ENCODE peak calls at places on chromosomes 5 and 9, in eight cellular contexts. U is IMR-90, O is Peyer's patch, T is psoas muscle, N is tibial artery, B is pancreas, J is hepatocyte, M is astrocyte. D is an unnamed sample.
A peak's percentile ranks its signal among the peaks of the same experiment; 100 is the strongest.

GRCh38 chr5:6722015-6722414 is 8.8 kb downstream of the TENT4A start:
- DNase-seq in U (peak; percentile 23), O (no peak), T (no peak), N (peak; percentile 21), B (no peak), J (no peak), M (no peak), D (peak; percentile 71)

GRCh38 chr9:91163773-91164471 is 197.8 kb downstream of the AUH start:
- DNase-seq in U (no peak), O (peak; percentile 82), T (no peak), N (no peak), B (no peak), J (no peak), M (no peak), D (peak; percentile 71)

GRCh38 chr5:40871177-40871576 is 30.0 kb downstream of the CARD6 start:
- DNase-seq in U (peak; percentile 13), O (no peak), T (no peak), N (no peak), B (no peak), J (no peak), M (no peak), D (no peak)

GRCh38 chr5:137217599-137218200 is 281.4 kb downstream of the SPOCK1 start:
- DNase-seq in U (peak; percentile 12), O (no peak), T (no peak), N (no peak), B (no peak), J (no peak), M (peak; percentile 93), D (peak; percentile 1)

GRCh38 chr5:153504726-153505125 is 14.3 kb downstream of the GRIA1 start:
- DNase-seq in U (no peak), O (no peak), T (no peak), N (no peak), B (no peak), J (no peak), M (no peak), D (no peak)

GRCh38 chr5:136036991-136037705 is 8.4 kb downstream of the TGFBI start:
- DNase-seq in U (peak; percentile 53), O (peak; percentile 31), T (peak; percentile 70), N (peak; percentile 44), B (no peak), J (no peak), M (peak; percentile 93), D (no peak)

GRCh38 chr9:16191691-16192402 is 639.0 kb downstream of the CCDC171 start:
- DNase-seq in U (peak; percentile 87), O (peak; percentile 20), T (peak; percentile 88), N (peak; percentile 80), B (peak; percentile 57), J (peak; percentile 90), M (peak; percentile 96), D (peak; percentile 78)

GRCh38 chr9:4596165-4596922 is 65.8 kb upstream of the PLPP6 start:
- DNase-seq in U (no peak), O (peak; percentile 55), T (no peak), N (no peak), B (no peak), J (no peak), M (no peak), D (no peak)

GRCh38 chr5:115321309-115321708 is 24.9 kb upstream of the CCDC112 start:
- DNase-seq in U (peak; percentile 23), O (no peak), T (no peak), N (no peak), B (no peak), J (no peak), M (peak; percentile 75), D (no peak)

GRCh38 chr5:141001854-141002666 is 35.8 kb downstream of the PCDHAC2 start:
- DNase-seq in U (no peak), O (no peak), T (no peak), N (no peak), B (peak; percentile 8), J (peak; percentile 76), M (no peak), D (no peak)

GRCh38 chr9:35164711-35165110 is 2.9 kb downstream of the UNC13B start:
- DNase-seq in U (peak; percentile 58), O (no peak), T (no peak), N (no peak), B (no peak), J (no peak), M (peak; percentile 79), D (no peak)

GRCh38 chr5:6307304-6307703 is 71.0 kb downstream of the MED10 start:
- DNase-seq in U (no peak), O (no peak), T (no peak), N (no peak), B (peak; percentile 58), J (no peak), M (no peak), D (no peak)

GRCh38 chr9:129109504-129109903 is 1.1 kb downstream of the CRAT start:
- DNase-seq in U (no peak), O (no peak), T (peak; percentile 80), N (peak; percentile 65), B (peak; percentile 50), J (peak; percentile 37), M (no peak), D (no peak)
- H3K4me3 ChIP-seq in U (no peak overlapping the region), O (peak overlapping the region; percentile 91), T (peak overlapping the region; percentile 83), N (peak overlapping the region; percentile 84), B (peak overlapping the region; percentile 67), J (no peak overlapping the region), M (no peak overlapping the region), D (peak overlapping the region; percentile 99)

GRCh38 chr9:127199001-127199791 is 65.4 kb upstream of the GARNL3 start:
- DNase-seq in U (peak; percentile 82), O (peak; percentile 76), T (peak; percentile 88), N (peak; percentile 83), B (peak; percentile 77), J (peak; percentile 88), M (peak; percentile 39), D (no peak)
- TF ChIP-seq CTCF in U (peak; percentile 95), O (peak; percentile 85), T (peak; percentile 90), N (peak; percentile 88), B (peak; percentile 59), J (peak; percentile 86), M (peak; percentile 87), D (peak; percentile 93)

DNA sequence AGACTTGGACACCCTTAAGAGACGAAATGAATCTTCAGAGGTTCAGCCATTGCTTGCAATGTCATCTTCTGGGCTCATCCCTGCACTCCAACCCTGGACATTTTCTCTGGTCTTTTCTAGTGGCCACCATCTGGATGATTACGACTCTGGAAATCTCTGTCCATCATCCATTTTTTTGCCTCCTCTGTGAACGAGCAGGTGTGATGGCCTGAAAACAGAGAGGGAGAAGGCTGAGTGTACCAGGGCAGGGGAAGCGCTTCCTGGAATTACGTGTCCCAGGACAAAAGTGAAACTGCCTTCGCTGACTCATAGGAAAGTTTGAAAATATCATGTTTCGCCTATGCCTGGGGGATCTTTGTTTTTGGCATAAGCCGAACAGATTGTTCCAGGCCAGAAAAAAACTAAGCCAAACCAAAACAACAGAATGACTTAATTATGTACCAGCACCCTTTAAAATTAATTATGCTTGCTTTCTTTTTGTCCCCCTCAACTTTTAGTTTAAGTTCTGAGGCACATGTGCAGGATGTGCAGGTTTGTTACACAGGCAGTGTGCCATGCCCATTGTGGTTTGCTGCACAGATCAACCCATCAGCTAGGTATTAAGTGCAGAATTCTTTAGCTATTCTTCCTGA is 31.9 kb downstream of the ANKRD33B start:
- DNase-seq in U (peak; percentile 92), O (no peak), T (no peak), N (peak; percentile 51), B (peak; percentile 15), J (peak; percentile 69), M (peak; percentile 86), D (no peak)
- H3K27ac ChIP-seq in U (peak overlapping the region; percentile 45), O (peak overlapping the region; percentile 23), T (peak overlapping the region; percentile 91), N (peak overlapping the region; percentile 8), B (peak overlapping the region; percentile 65), J (peak overlapping the region; percentile 67), M (peak overlapping the region; percentile 66), D (peak overlapping the region; percentile 72)

GRCh38 chr9:713046-713445 is 128.5 kb upstream of the DMRT1 start:
- DNase-seq in U (no peak), O (no peak), T (no peak), N (no peak), B (no peak), J (no peak), M (no peak), D (no peak)

GRCh38 chr9:710951-711745 is 130.3 kb upstream of the DMRT1 start:
- DNase-seq in U (no peak), O (no peak), T (no peak), N (no peak), B (no peak), J (no peak), M (no peak), D (peak; percentile 62)

GRCh38 chr9:714675-715074 is 126.8 kb upstream of the DMRT1 start:
- DNase-seq in U (no peak), O (no peak), T (no peak), N (no peak), B (no peak), J (no peak), M (no peak), D (no peak)

GRCh38 chr9:711761-712523 is 129.6 kb upstream of the DMRT1 start:
- DNase-seq in U (no peak), O (no peak), T (no peak), N (no peak), B (no peak), J (no peak), M (no peak), D (peak; percentile 58)

DNA sequence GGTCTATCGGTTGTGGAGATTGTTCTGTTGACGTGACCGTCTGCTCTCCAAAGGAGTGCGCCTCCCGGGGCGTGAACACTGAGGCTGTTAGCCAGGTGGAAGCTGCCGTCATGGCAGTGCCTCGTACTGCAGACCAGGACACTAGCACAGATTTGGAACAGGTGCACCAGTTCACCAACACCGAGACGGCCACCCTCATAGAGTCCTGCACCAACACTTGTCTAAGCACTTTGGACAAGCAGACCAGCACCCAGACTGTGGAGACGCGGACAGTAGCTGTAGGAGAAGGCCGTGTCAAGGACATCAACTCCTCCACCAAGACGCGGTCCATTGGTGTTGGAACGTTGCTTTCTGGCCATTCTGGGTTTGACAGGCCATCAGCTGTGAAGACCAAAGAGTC is 128.9 kb upstream of the DMRT1 start:
- DNase-seq in U (no peak), O (no peak), T (no peak), N (no peak), B (no peak), J (no peak), M (no peak), D (peak; percentile 61)
- H3K4me3 ChIP-seq in U (no peak overlapping the region), O (no peak overlapping the region), T (no peak overlapping the region), N (peak overlapping the region; percentile 34), B (no peak overlapping the region), J (no peak overlapping the region), M (no peak overlapping the region), D (peak overlapping the region; percentile 24)